ENCODE peak calls at places on chromosome 12, in five cellular contexts. J, Y, T, P and I are unnamed samples. For H3K4me1, the result is how much of the 10 kb centered on the place peaks cover.

GRCh38 chr12:30796891-30797371 is 42.2 kb upstream of the CAPRIN2 start:
- DNase-seq in J (no peak), Y (no peak), T (peak), P (peak), I (no peak)

GRCh38 chr12:93990832-93991748 is 157.3 kb upstream of the PLXNC1 start:
- DNase-seq in J (peak), Y (no peak), T (peak), P (peak), I (peak)

GRCh38 chr12:51751657-51752056 is 96.9 kb downstream of the FIGNL2 start:
- DNase-seq in J (peak), Y (no peak), T (no peak), P (no peak), I (peak)

GRCh38 chr12:2353281-2353680 is 300.5 kb downstream of the CACNA1C start:
- DNase-seq in J (no peak), Y (no peak), T (no peak), P (no peak), I (no peak)

GRCh38 chr12:49821375-49822287 is 6.6 kb downstream of the NCKAP5L start:
- DNase-seq in J (no peak), Y (no peak), T (peak), P (no peak), I (no peak)

GRCh38 chr12:62575036-62575435 is 108.4 kb downstream of the MON2 start:
- DNase-seq in J (no peak), Y (no peak), T (no peak), P (no peak), I (no peak)

GRCh38 chr12:107668743-107669142 is 16.9 kb upstream of the PWP1 start:
- DNase-seq in J (no peak), Y (no peak), T (no peak), P (no peak), I (no peak)

GRCh38 chr12:71636704-71637115 is 26.9 kb downstream of the ZFC3H1 start:
- DNase-seq in J (no peak), Y (no peak), T (peak), P (peak), I (no peak)

GRCh38 chr12:88251798-88252197 is 109.7 kb downstream of the TMTC3 start:
- DNase-seq in J (no peak), Y (no peak), T (no peak), P (peak), I (no peak)

GRCh38 chr12:116538076-116538591 is 21.0 kb upstream of the MAP1LC3B2 start:
- DNase-seq in J (no peak), Y (no peak), T (no peak), P (no peak), I (no peak)

GRCh38 chr12:42696424-42697149 is 107.0 kb upstream of the PRICKLE1 start:
- DNase-seq in J (peak), Y (peak), T (no peak), P (peak), I (peak)

GRCh38 chr12:95820096-95820703 is 29.6 kb upstream of the NTN4 start:
- DNase-seq in J (no peak), Y (no peak), T (peak), P (peak), I (no peak)

GRCh38 chr12:100491104-100491503 is 17.4 kb downstream of the NR1H4 start:
- DNase-seq in J (no peak), Y (no peak), T (no peak), P (no peak), I (no peak)

GRCh38 chr12:119179335-119180021 is 747 bp downstream of the HSPB8 start:
- DNase-seq in J (no peak), Y (no peak), T (peak), P (peak), I (no peak)

GRCh38 chr12:68113644-68114043 is 45.9 kb downstream of the IFNG start:
- DNase-seq in J (no peak), Y (no peak), T (peak), P (no peak), I (no peak)

GRCh38 chr12:2644678-2645405 is 149.9 kb upstream of the FKBP4 start:
- DNase-seq in J (no peak), Y (no peak), T (no peak), P (no peak), I (peak)

GRCh38 chr12:53102883-53103807 is at the start of gene SOAT2:
- DNase-seq in J (no peak), Y (no peak), T (no peak), P (no peak), I (no peak)

GRCh38 chr12:47014474-47014873 is 64.9 kb upstream of the PCED1B start:
- DNase-seq in J (no peak), Y (no peak), T (no peak), P (peak), I (no peak)

DNA sequence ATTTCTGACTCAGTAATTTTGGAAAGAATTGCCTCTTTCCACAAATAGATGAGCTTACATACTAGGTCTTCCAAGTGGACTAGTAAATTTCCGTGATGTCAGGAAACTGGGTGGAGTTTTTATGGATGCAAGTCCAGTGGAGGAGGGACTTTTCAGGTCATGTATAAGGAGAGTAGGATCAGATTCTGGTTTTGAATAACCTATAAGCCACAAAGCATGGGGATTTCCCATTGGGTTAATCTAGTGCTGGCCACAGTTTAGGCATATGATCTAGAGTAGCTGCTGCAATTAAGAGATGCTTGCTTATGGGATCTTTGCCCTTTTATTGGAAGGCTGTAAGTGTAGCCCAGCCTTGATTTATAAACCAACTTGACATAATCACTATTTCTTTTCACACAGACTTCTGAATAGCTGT is 33.8 kb downstream of the STK38L start:
- DNase-seq in J (no peak), Y (no peak), T (no peak), P (peak), I (peak)
- H3K4me1 ChIP-seq in J (under half), Y (under half), T (under half), P (under half), I (under half)

DNA sequence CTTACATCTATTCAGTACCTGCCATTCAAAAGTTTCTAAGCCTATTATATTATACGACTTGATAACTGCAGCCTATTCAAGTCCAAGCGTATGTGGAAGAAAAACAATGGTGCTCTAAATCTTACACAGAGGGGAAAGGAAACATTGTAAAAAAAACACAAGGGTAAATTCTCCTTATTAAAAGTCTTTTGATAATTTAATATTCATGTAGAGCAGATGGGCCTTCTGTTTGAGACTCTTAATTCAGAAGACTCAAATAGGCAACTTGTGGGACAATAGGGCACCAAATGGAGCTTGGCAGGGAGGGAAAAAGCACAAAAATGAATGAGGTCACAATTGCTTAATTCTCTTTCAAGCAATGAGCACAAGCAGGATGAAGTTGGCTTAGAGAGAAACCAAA is 159.4 kb downstream of the NELL2 start:
- DNase-seq in J (no peak), Y (no peak), T (peak), P (no peak), I (no peak)
- H3K27ac ChIP-seq in J (no peak), Y (no peak), T (no peak), P (no peak), I (no peak)

DNA sequence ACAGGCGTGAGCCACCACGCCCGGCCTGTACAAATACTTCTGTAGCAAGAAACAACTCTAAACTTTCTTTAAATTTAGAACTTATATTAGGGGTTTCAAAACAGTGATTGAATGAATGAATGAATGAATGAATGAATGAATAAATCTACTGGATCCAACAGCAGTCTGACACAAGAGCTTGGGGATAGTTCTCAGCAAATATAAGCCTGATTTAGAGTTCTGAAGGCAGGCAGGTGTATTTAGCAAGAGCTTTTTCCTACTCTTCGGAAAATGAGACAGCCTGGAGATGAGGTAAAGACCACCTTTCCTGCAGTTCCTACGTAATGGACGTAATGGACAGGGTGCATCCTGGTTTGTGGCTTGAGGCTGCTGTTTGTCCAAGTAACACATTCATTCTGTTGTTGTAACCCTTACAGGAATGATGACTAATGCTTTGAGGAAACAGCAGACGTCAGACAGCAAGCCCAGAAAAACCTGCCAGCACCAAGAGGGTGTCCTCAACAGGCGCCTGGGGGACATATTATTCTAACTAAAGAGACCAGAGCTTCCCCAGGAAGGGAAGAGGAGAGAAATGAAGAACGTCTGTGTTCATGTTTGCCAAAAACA is 277.4 kb upstream of the SOX5 start:
- DNase-seq in J (peak), Y (no peak), T (no peak), P (peak), I (peak)
- H3K4me3 ChIP-seq in J (no peak), Y (no peak), T (no peak), P (no peak), I (no peak)

GRCh38 chr12:121796855-121797751 is 3.6 kb upstream of the RHOF start:
- DNase-seq in J (peak), Y (peak), T (peak), P (peak), I (peak)

GRCh38 chr12:121799842-121800693 is 3.7 kb upstream of the SETD1B start:
- DNase-seq in J (peak), Y (peak), T (peak), P (peak), I (peak)

GRCh38 chr12:121798807-121799174 is 5.0 kb upstream of the SETD1B start:
- DNase-seq in J (no peak), Y (peak), T (no peak), P (peak), I (no peak)

GRCh38 chr12:121799175-121799841 is 4.5 kb upstream of the SETD1B start:
- DNase-seq in J (peak), Y (peak), T (peak), P (peak), I (peak)

GRCh38 chr12:121797937-121798801 is 4.7 kb upstream of the RHOF start:
- DNase-seq in J (peak), Y (peak), T (peak), P (peak), I (peak)
- H3K4me1 ChIP-seq in J (under half), Y (under half), T (under half), P (under half), I (half or more)

DNA sequence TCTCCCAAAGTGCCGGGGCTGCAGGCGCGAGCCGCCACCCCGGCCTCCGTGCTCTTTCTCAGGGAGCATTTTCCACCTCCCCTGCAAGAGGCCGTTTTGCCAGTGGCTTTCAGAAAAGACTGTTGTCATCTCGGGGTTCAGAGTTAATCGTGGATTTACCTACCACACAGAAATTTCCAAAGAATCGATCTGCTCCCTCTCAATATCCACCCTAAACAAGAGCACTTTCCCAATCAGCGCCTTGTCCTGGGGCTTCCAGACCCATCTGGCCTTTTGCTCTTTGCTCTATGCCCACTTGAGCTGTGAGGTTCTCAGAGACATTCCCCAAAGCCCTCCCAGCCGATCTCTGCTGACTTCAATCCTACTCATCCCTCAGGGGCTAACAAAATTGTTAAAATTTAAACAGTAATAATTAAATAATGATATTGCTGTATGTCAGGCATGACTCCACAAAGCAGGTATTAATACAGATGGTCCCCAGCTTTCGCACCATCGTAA is 86.6 kb downstream of the NINJ2 start:
- DNase-seq in J (no peak), Y (no peak), T (no peak), P (no peak), I (peak)
- H3K27ac ChIP-seq in J (peak), Y (peak), T (no peak), P (no peak), I (peak)

GRCh38 chr12:55548756-55549155 is 646 bp upstream of the OR6C4 start:
- DNase-seq in J (no peak), Y (no peak), T (no peak), P (no peak), I (no peak)
- H3K4me3 ChIP-seq in J (no peak), Y (no peak), T (no peak), P (no peak), I (no peak)

GRCh38 chr12:75712223-75712622 is 200.8 kb upstream of the KRR1 start:
- DNase-seq in J (no peak), Y (no peak), T (no peak), P (no peak), I (no peak)
- H3K4me1 ChIP-seq in J (under half), Y (under half), T (under half), P (under half), I (under half)

GRCh38 chr12:57823131-57823907 is 4.8 kb upstream of the AVIL start:
- DNase-seq in J (no peak), Y (no peak), T (no peak), P (no peak), I (no peak)
- H3K27ac ChIP-seq in J (peak), Y (no peak), T (no peak), P (no peak), I (no peak)